ENCODE peak calls at places on chromosomes 2 and 18, in five cellular contexts. J is body of pancreas, T is Karpas-422, S is ovary, R is Peyer's patch. X is an unnamed sample. For H3K27me3, the result is how much of the 10 kb centered on the place peaks cover.

GRCh38 chr2:205776139-205776538 is 93.8 kb downstream of the NRP2 start:
- DNase-seq in T (peak), J (peak), R (peak), S (no peak), X (peak)

GRCh38 chr2:219689676-219690628 is 62.5 kb downstream of the SLC4A3 start:
- DNase-seq in J (peak), S (peak), R (peak), T (peak), X (peak)

GRCh38 chr2:1010373-1011017 is 59.8 kb downstream of the SNTG2 start:
- DNase-seq in J (no peak), S (no peak), T (peak), R (no peak), X (no peak)

GRCh38 chr2:20410556-20411277 is 36.2 kb upstream of the RHOB start:
- DNase-seq in J (no peak), S (no peak), T (no peak), R (peak), X (no peak)

GRCh38 chr2:109136542-109136941 is 7.5 kb downstream of the SH3RF3 start:
- DNase-seq in J (no peak), S (no peak), T (peak), R (no peak), X (no peak)

GRCh38 chr18:10070581-10071000 is 156.8 kb downstream of the VAPA start:
- DNase-seq in R (no peak), S (no peak), J (no peak), T (no peak), X (no peak)

GRCh38 chr2:109028280-109028679 is 39.3 kb upstream of the EDAR start:
- DNase-seq in T (peak), S (no peak), R (no peak), J (no peak), X (peak)

GRCh38 chr2:232418466-232419244 is 12.0 kb downstream of the ALPG start:
- DNase-seq in T (no peak), S (no peak), J (peak), R (no peak), X (peak)

GRCh38 chr2:71711470-71711857 is 258.1 kb downstream of the DYSF start:
- DNase-seq in J (no peak), T (no peak), S (no peak), R (no peak), X (no peak)

GRCh38 chr2:105403785-105404698 is 5.2 kb upstream of the FHL2 start:
- DNase-seq in T (no peak), J (no peak), R (peak), S (peak), X (peak)

GRCh38 chr18:49743296-49743567 is 70.1 kb downstream of the ACAA2 start:
- DNase-seq in S (no peak), T (no peak), R (no peak), J (no peak), X (no peak)

GRCh38 chr18:32349728-32350395 is 120.8 kb downstream of the GAREM1 start:
- DNase-seq in J (peak), R (peak), S (peak), T (no peak), X (peak)

GRCh38 chr18:23388357-23388756 is 64.7 kb upstream of the RIOK3 start:
- DNase-seq in R (no peak), J (no peak), S (no peak), T (no peak), X (peak)

GRCh38 chr18:470661-471501 is 29.6 kb downstream of the COLEC12 start:
- DNase-seq in J (no peak), R (no peak), S (no peak), T (no peak), X (no peak)

GRCh38 chr2:28594369-28595108 is 98.7 kb downstream of the PLB1 start:
- DNase-seq in R (peak), J (peak), T (peak), S (peak), X (peak)

GRCh38 chr2:113173563-113174368 is at the start of gene PSD4:
- DNase-seq in S (no peak), T (peak), J (peak), R (peak), X (peak)

GRCh38 chr2:206211657-206212255 is 52.1 kb downstream of the EEF1B2 start:
- DNase-seq in R (no peak), J (no peak), S (no peak), T (no peak), X (no peak)

GRCh38 chr2:45242161-45242741 is 233.0 kb upstream of the SIX2 start:
- DNase-seq in T (no peak), S (no peak), J (peak), R (no peak), X (no peak)

GRCh38 chr2:45237850-45238542 is 228.7 kb upstream of the SIX2 start:
- DNase-seq in S (no peak), T (no peak), J (no peak), R (no peak), X (peak)

GRCh38 chr2:102304268-102304667 is 7.1 kb upstream of the IL1RL1 start:
- DNase-seq in J (no peak), S (no peak), R (no peak), T (no peak), X (no peak)

GRCh38 chr2:118012778-118013177 is 1.1 kb downstream of the CCDC93 start:
- DNase-seq in S (no peak), T (no peak), J (no peak), R (no peak), X (no peak)

GRCh38 chr2:79876430-79876829 is 363.6 kb downstream of the CTNNA2 start:
- DNase-seq in T (peak), R (no peak), J (peak), S (no peak), X (peak)

GRCh38 chr2:226524381-226524843 is 275.2 kb downstream of the IRS1 start:
- DNase-seq in S (no peak), J (no peak), R (no peak), T (no peak), X (peak)

GRCh38 chr2:226839960-226840359 is 4.1 kb downstream of the RHBDD1 start:
- DNase-seq in J (no peak), S (no peak), T (no peak), R (no peak), X (no peak)

GRCh38 chr2:105455488-105455991 is 56.7 kb upstream of the FHL2 start:
- DNase-seq in J (peak), S (no peak), T (no peak), R (peak), X (peak)

GRCh38 chr2:129908721-129909373 is 70.6 kb upstream of the RAB6C start:
- DNase-seq in R (no peak), J (no peak), S (no peak), T (no peak), X (no peak)

GRCh38 chr18:79520473-79521390 is 125.0 kb downstream of the NFATC1 start:
- DNase-seq in S (no peak), T (no peak), J (no peak), R (no peak), X (no peak)

GRCh38 chr18:45962461-45962860 is 4.7 kb downstream of the EPG5 start:
- DNase-seq in S (no peak), T (no peak), R (no peak), J (peak), X (peak)

GRCh38 chr2:218402491-218402901 is 2.8 kb downstream of the CTDSP1 start:
- DNase-seq in J (no peak), R (no peak), T (no peak), S (no peak), X (no peak)

GRCh38 chr2:218402911-218403411 is 3.3 kb downstream of the CTDSP1 start:
- DNase-seq in T (no peak), J (no peak), R (no peak), S (peak), X (no peak)

GRCh38 chr2:218400167-218400929 is 680 bp downstream of the CTDSP1 start:
- DNase-seq in R (peak), S (peak), T (peak), J (peak), X (peak)

GRCh38 chr2:218400930-218401833 is 1.5 kb downstream of the CTDSP1 start:
- DNase-seq in R (peak), T (no peak), S (no peak), J (peak), X (peak)

DNA sequence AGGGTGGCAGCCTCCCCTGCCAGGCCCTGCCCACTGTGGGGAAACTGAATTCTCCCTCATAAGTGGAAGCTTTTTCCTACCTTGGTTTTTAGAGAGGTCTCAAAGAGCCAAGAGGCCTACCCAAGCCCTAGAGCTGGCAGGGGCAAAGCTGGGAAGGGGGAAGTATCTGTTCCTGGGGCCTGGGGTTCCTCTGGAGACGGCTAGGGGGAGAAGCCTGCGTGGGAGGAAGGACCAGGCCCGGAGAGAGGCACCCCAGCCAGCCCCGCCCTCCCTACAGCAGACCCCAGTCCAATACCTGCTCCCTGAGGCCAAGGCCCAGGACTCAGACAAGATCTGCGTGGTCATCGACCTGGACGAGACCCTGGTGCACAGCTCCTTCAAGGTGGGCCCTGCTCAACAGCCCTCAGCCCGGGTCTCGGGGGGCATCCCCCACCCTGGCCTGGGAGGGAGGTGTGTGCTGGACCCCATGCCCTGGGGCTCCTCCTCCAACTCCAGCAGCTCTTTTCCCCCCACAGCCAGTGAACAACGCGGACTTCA is 2.2 kb downstream of the CTDSP1 start:
- DNase-seq in R (no peak), S (no peak), J (no peak), T (no peak), X (no peak)
- H3K4me3 ChIP-seq in R (no peak), S (peak), J (no peak), T (peak), X (peak)

DNA sequence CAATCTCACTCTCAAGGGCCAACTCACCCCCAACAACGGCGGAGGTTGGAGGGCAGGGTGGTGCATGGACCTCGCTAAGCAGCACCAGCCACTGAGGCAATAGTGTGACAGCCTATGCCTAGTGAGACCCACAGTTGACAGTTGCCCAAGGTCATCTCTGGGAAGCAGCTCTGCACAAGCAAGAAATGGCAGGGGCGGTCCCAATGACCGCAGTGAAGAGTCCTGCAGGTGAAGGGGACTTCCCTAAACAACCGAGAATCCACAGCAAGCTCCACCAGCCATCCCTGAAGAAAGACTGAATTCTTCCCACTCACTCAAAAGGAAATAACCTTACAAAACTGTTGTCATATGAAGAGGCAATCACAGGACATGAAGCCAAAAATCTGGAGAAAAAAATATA is 313.4 kb upstream of the ID2 start:
- DNase-seq in R (no peak), J (no peak), S (no peak), T (no peak), X (no peak)
- H3K27me3 ChIP-seq in R (under half), J (under half), S (under half), T (under half), X (under half)

GRCh38 chr2:46303233-46303632 is 6.0 kb downstream of the EPAS1 start:
- DNase-seq in J (no peak), S (no peak), R (no peak), T (no peak), X (no peak)

GRCh38 chr2:46304635-46305034 is 7.4 kb downstream of the EPAS1 start:
- DNase-seq in S (no peak), T (no peak), R (no peak), J (no peak), X (no peak)

GRCh38 chr2:46302005-46302696 is 4.9 kb downstream of the EPAS1 start:
- DNase-seq in T (no peak), S (no peak), R (no peak), J (no peak), X (no peak)

GRCh38 chr2:46305177-46305576 is 8.0 kb downstream of the EPAS1 start:
- DNase-seq in J (peak), T (no peak), R (no peak), S (no peak), X (no peak)

DNA sequence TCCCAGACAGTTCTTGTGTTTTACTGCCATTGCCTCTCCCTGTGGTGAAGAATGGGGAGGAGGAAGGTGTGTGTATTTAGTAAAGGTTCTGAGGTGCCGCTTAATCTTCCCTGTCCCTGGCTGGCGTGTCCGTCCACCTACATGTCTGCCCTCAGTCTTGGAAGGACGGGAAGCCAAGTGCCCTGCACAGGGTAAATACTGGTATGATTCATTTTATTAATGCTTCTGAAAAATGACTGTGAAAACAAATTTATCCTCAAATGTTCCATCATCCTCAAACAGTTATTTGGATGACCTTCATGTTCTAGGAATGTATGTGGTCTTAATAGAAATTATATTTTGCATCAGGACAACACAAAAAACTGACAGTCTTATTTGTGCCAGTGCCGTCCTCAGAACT is 6.6 kb downstream of the EPAS1 start:
- DNase-seq in J (no peak), S (no peak), R (no peak), T (no peak), X (no peak)
- H3K4me3 ChIP-seq in J (no peak), S (no peak), R (no peak), T (no peak), X (no peak)

GRCh38 chr18:25351280-25351772 is 640 bp downstream of the ZNF521 start:
- DNase-seq in S (peak), J (no peak), R (no peak), T (peak), X (no peak)
- H3K27me3 ChIP-seq in S (under half), J (under half), R (under half), T (under half), X (under half)

DNA sequence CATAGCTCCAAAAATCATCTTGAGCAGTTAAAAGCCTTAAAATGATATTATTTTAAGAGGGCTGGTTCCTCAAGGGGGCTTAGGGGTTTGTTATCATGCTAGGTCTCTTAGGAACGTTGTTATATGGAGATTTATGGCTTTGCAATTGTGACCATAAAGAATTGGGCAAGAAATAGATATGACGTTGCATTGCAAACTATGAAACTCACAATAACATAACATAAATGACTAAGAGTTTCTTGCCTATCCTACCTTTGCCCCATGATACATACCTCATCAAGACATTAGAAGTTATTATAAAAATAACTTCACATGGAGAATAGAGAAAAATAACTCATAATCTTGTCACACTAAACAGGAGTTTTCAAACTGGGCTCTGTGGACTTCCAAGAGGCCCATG is 206.4 kb upstream of the SESTD1 start:
- DNase-seq in R (no peak), J (no peak), S (no peak), T (no peak), X (no peak)
- H3K4me3 ChIP-seq in R (no peak), J (no peak), S (no peak), T (no peak), X (no peak)

GRCh38 chr2:68857446-68857845 is 13.8 kb downstream of the BMP10 start:
- DNase-seq in T (no peak), J (no peak), S (no peak), R (no peak), X (no peak)

GRCh38 chr2:68857855-68858456 is 13.2 kb downstream of the BMP10 start:
- DNase-seq in R (no peak), T (no peak), J (no peak), S (no peak), X (no peak)

GRCh38 chr2:68861330-68861729 is 9.9 kb downstream of the BMP10 start:
- DNase-seq in T (no peak), R (no peak), J (no peak), S (no peak), X (no peak)

GRCh38 chr2:68860111-68860510 is 11.1 kb downstream of the BMP10 start:
- DNase-seq in S (no peak), T (no peak), R (no peak), J (no peak), X (no peak)

GRCh38 chr2:68862889-68863288 is 8.3 kb downstream of the BMP10 start:
- DNase-seq in S (no peak), T (no peak), J (no peak), R (no peak), X (no peak)
- H3K27me3 ChIP-seq in S (under half), T (under half), J (under half), R (under half), X (under half)

GRCh38 chr2:239828192-239828972 is 196.8 kb downstream of the NDUFA10 start:
- DNase-seq in T (no peak), J (no peak), R (no peak), S (no peak), X (no peak)
- H3K4me3 ChIP-seq in T (no peak), J (no peak), R (no peak), S (no peak), X (no peak)

GRCh38 chr2:195390686-195391085 is 266.3 kb upstream of the SLC39A10 start:
- DNase-seq in J (no peak), S (no peak), T (no peak), R (no peak), X (no peak)

GRCh38 chr2:195395351-195395750 is 261.7 kb upstream of the SLC39A10 start:
- DNase-seq in T (no peak), R (no peak), J (no peak), S (no peak), X (no peak)

GRCh38 chr2:195392446-195393336 is 264.3 kb upstream of the SLC39A10 start:
- DNase-seq in J (no peak), T (no peak), S (no peak), R (no peak), X (no peak)

DNA sequence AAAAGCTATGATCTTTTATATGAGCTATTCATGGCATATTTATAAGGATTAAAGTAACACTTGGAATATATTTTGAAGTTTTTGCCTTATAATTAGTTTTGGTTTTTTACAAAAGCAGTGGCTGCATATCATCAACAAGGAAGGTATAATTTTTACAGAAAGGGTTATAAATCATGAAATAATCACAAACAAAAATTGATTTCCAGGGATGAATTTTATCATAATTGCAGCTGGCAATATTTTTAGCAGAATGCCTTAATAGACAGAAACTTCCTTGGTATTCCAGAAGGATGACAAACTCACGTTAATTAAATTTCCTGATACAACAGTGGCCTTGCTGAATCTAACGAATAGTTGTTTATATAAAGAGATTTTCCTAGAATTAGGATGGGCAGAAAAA is 260.5 kb upstream of the SLC39A10 start:
- DNase-seq in T (no peak), S (no peak), J (no peak), R (no peak), X (no peak)
- H3K27me3 ChIP-seq in T (under half), S (under half), J (under half), R (under half), X (under half)

GRCh38 chr2:218009191-218010114 is 6.7 kb upstream of the TNS1 start:
- DNase-seq in T (no peak), S (peak), J (no peak), R (no peak), X (no peak)
- H3K4me3 ChIP-seq in T (no peak), S (peak), J (peak), R (peak), X (no peak)